ENCODE peak calls at places on chromosomes 7 and 10, in ten cellular contexts. C is left ventricle myocardium inferior; A is neural progenitor cell; K is transverse colon; Z is naive thymus-derived CD4-positive, alpha-beta T cell; J is NB4; G is Peyer's patch; F is dorsolateral prefrontal cortex; O is right cardiac atrium; E is adrenal gland. Y is an unnamed sample.

GRCh38 chr10:100960251-100960650 is 9.1 kb upstream of the SEMA4G start:
- DNase-seq in Z (no peak), K (no peak), A (no peak), E (no peak), J (no peak), F (no peak), C (no peak), O (no peak), G (no peak), Y (no peak)

GRCh38 chr10:113381906-113382562 is 170.8 kb upstream of the HABP2 start:
- DNase-seq in E (peak; percentile 20), C (no peak), A (no peak), F (no peak), Z (no peak), O (no peak), K (no peak), G (no peak), J (peak; percentile 76), Y (peak; percentile 80)

GRCh38 chr10:57699944-57700343 is 567.8 kb downstream of the IPMK start:
- DNase-seq in O (no peak), E (peak; percentile 7), C (no peak), Z (no peak), A (no peak), J (no peak), G (no peak), F (no peak), K (no peak), Y (peak; percentile 20)

GRCh38 chr7:106466867-106467266 is 182.1 kb upstream of the NAMPT start:
- DNase-seq in C (no peak), G (peak; percentile 65), K (no peak), J (no peak), E (no peak), O (no peak), Z (no peak), F (no peak), A (no peak), Y (no peak)

GRCh38 chr10:2925631-2926030 is 141.7 kb upstream of the PFKP start:
- DNase-seq in G (peak; percentile 54), A (no peak), E (peak; percentile 61), F (no peak), O (peak; percentile 72), C (peak; percentile 43), Z (no peak), J (peak; percentile 84), K (peak; percentile 30), Y (peak; percentile 51)

GRCh38 chr10:58512470-58513188 is at the start of gene BICC1:
- DNase-seq in K (peak; percentile 33), J (no peak), Z (peak; percentile 27), F (peak; percentile 39), C (peak; percentile 42), A (peak; percentile 74), G (peak; percentile 45), O (peak; percentile 62), E (peak; percentile 8), Y (no peak)

GRCh38 chr7:140534743-140535142 is 55.4 kb upstream of the MKRN1 start:
- DNase-seq in K (no peak), C (peak; percentile 50), F (no peak), A (no peak), O (no peak), E (no peak), G (no peak), J (no peak), Z (no peak), Y (peak; percentile 12)

GRCh38 chr10:84685047-84685660 is 356.8 kb downstream of the CCSER2 start:
- DNase-seq in G (no peak), A (no peak), Z (no peak), J (no peak), K (no peak), E (no peak), C (no peak), F (no peak), O (no peak), Y (no peak)

GRCh38 chr10:64288404-64288803 is 767.2 kb downstream of the REEP3 start:
- DNase-seq in K (no peak), F (no peak), O (no peak), Z (no peak), J (no peak), C (no peak), A (no peak), G (no peak), E (no peak), Y (no peak)

DNA sequence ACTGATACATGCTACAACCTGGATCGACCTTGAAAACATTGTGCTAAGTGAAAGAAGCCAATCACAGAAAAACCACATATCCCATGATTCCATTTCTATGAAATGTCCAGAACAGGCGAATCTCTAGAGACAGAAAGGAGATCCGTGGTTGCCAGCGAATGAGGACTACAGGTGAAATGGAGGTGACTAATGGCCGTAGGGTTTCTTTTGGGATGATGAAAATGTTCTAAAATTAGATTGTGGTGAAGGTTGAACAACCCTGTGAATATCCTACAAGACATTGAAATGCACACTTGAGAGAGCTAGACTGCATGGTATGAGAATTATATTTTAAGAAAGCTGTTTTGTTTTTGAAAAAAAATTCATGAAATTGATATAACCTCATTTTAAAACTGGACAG is 188.5 kb upstream of the PLXNA4 start:
- DNase-seq in O (no peak), A (no peak), G (no peak), J (no peak), C (no peak), Z (no peak), K (no peak), F (no peak), E (no peak), Y (no peak)
- H3K4me3 ChIP-seq in O (no peak overlapping the region), A (no peak overlapping the region), G (no peak overlapping the region), J (no peak overlapping the region), C (no peak overlapping the region), Z (no peak overlapping the region), K (no peak overlapping the region), F (no peak overlapping the region), E (no peak overlapping the region), Y (no peak overlapping the region)

GRCh38 chr10:131675104-131675503 is 225.7 kb upstream of the PPP2R2D start:
- DNase-seq in Z (no peak), K (no peak), A (no peak), J (no peak), E (no peak), G (no peak), C (no peak), F (no peak), O (no peak), Y (no peak)

GRCh38 chr10:131676448-131676847 is 224.4 kb upstream of the PPP2R2D start:
- DNase-seq in F (no peak), A (no peak), J (no peak), G (no peak), Z (no peak), E (no peak), K (no peak), C (no peak), O (no peak), Y (no peak)

GRCh38 chr10:131676971-131677421 is 223.8 kb upstream of the PPP2R2D start:
- DNase-seq in Z (no peak), F (no peak), G (no peak), O (no peak), E (no peak), K (no peak), J (peak; percentile 45), A (peak; percentile 94), C (no peak), Y (no peak)

GRCh38 chr10:131677671-131678070 is 223.1 kb upstream of the PPP2R2D start:
- DNase-seq in O (no peak), Z (no peak), E (peak; percentile 29), K (no peak), G (no peak), J (no peak), C (no peak), A (peak; percentile 18), F (no peak), Y (no peak)

DNA sequence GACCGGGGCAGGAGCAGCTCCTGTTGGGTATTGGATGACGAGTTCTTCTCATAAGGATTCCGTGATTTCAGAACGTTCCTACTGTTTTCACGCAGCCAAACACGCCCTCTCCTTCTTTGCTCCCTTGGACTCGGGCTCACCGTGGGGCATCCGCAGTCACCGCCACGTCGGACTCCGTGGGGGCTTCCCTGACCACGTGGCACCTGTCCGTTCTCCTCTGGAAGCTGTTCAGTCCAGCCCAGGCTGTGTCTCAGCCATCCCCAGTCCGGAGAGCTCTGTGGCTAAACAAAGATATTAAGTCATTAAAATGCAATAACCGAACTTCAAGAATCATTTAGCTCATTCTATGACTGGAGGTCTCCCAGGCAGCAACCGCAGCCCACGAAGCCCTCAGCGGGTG is 224.8 kb upstream of the PPP2R2D start:
- DNase-seq in K (no peak), A (no peak), F (no peak), E (no peak), G (no peak), Z (no peak), C (no peak), J (no peak), O (no peak), Y (no peak)
- H3K4me3 ChIP-seq in K (no peak overlapping the region), A (peak overlapping the region; percentile 35), F (no peak overlapping the region), E (no peak overlapping the region), G (no peak overlapping the region), Z (no peak overlapping the region), C (no peak overlapping the region), J (no peak overlapping the region), O (no peak overlapping the region), Y (no peak overlapping the region)

DNA sequence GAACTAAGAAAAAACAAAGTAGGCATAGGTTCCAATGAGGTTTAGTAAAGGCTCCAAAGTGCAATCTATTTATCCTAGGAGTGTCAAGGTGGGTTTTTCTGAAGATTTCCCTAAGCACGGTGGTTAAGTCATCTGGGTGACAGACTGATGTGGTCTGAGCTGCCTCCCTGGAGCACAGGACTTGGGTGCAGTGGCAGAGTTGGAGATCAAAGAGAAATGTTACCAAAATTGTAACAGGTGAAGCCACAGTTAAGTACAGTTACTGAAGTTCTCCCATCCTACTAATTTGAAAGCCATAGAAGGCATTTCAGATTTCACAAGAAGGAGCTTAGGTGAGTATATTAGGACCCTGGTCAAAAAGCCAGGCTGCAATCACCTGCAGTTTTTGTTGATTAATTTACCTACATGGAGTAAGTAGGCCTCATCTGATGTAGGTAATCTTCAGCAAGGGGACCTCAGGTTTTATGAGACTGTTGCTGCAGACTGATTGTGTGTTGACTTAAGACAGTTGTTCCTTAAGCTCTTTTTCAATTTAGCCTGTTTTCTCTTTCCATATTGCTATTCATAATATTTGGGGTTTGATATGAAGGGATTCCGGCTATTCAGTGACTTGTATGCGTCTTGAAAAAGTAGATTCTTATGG is 3.0 kb downstream of the DLX6 start:
- DNase-seq in G (no peak), A (no peak), E (no peak), F (no peak), O (no peak), Z (no peak), K (no peak), J (no peak), C (no peak), Y (no peak)
- H3K4me3 ChIP-seq in G (no peak overlapping the region), A (no peak overlapping the region), E (no peak overlapping the region), F (no peak overlapping the region), O (no peak overlapping the region), Z (no peak overlapping the region), K (no peak overlapping the region), J (no peak overlapping the region), C (no peak overlapping the region), Y (no peak overlapping the region)

DNA sequence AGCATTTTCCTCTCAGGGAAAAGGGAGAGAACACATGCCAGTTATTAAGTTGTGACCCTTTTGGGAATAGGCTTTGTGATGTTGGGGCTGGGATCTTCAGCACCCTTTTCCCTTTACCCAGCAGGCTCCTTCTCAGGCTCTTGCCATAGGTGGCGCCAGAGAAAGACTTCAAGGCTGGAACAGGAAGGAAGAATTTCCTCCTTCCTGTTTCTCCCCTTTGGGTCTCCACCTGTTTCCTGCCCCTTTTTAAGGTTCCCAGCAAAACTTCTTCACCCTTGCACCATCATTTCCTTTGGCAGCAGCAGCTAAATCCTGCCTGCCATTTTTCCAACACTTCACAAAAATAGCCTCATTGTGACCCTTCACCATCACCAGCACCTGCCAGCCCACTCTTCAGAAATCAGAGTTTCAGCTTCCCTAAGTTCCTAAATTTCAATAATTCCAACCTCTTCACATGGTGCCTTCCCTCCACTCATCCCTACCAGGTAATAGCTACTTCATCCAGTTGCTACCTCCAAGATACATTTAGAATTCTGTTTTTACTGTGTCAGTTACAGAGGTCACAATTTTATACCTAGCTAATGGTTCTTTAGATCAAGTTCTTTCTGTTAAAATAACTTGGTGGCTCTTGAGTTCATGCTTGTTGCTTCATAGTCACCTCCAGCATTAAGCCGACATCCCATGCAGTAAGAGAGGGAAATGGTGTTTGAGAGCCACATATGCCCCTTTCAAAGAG is 22.4 kb upstream of the FOXK1 start:
- DNase-seq in E (no peak), Z (no peak), C (no peak), J (peak; percentile 48), A (no peak), O (no peak), G (no peak), F (no peak), K (no peak), Y (no peak)
- H3K4me3 ChIP-seq in E (no peak overlapping the region), Z (no peak overlapping the region), C (no peak overlapping the region), J (no peak overlapping the region), A (no peak overlapping the region), O (no peak overlapping the region), G (no peak overlapping the region), F (no peak overlapping the region), K (no peak overlapping the region), Y (no peak overlapping the region)

Y was measured in cardiac fibroblast.